ENCODE peak calls at places on chromosome 5, in six cellular contexts. One of them, this sample, is unnamed.

GRCh38 chr5:52783226-52783959 is 4.3 kb upstream of the ITGA1 start:
- DNase-seq in bronchial epithelial cell: peak; percentile 92
- DNase-seq in mammary epithelial cell: peak; percentile 78
- DNase-seq in Calu3: peak; percentile 49
- DNase-seq in ascending aorta: peak; percentile 26
- DNase-seq in AG09319: no peak
- DNase-seq in this sample: no peak

GRCh38 chr5:102988459-102988858 is 131.5 kb downstream of the GIN1 start:
- DNase-seq in bronchial epithelial cell: no peak
- DNase-seq in mammary epithelial cell: no peak
- DNase-seq in Calu3: no peak
- DNase-seq in ascending aorta: no peak
- DNase-seq in AG09319: no peak
- DNase-seq in this sample: no peak

GRCh38 chr5:54621048-54621447 is 103.5 kb downstream of the SNX18 start:
- DNase-seq in bronchial epithelial cell: peak; percentile 70
- DNase-seq in mammary epithelial cell: no peak
- DNase-seq in Calu3: peak; percentile 8
- DNase-seq in ascending aorta: no peak
- DNase-seq in AG09319: no peak
- DNase-seq in this sample: no peak

GRCh38 chr5:113345261-113345940 is 89.4 kb downstream of the TSSK1B start:
- DNase-seq in bronchial epithelial cell: peak; percentile 98
- DNase-seq in mammary epithelial cell: peak; percentile 98
- DNase-seq in Calu3: no peak
- DNase-seq in ascending aorta: no peak
- DNase-seq in AG09319: no peak
- DNase-seq in this sample: no peak

GRCh38 chr5:57166250-57166649 is 7.6 kb upstream of the GPBP1 start:
- DNase-seq in bronchial epithelial cell: peak; percentile 45
- DNase-seq in mammary epithelial cell: no peak
- DNase-seq in Calu3: no peak
- DNase-seq in ascending aorta: no peak
- DNase-seq in AG09319: no peak
- DNase-seq in this sample: no peak

GRCh38 chr5:88878976-88879375 is 4.0 kb downstream of the MEF2C start:
- DNase-seq in bronchial epithelial cell: peak; percentile 72
- DNase-seq in mammary epithelial cell: no peak
- DNase-seq in Calu3: no peak
- DNase-seq in ascending aorta: no peak
- DNase-seq in AG09319: no peak
- DNase-seq in this sample: no peak

GRCh38 chr5:149931992-149932436 is 12.6 kb downstream of the PDE6A start:
- DNase-seq in bronchial epithelial cell: no peak
- DNase-seq in mammary epithelial cell: no peak
- DNase-seq in Calu3: no peak
- DNase-seq in ascending aorta: no peak
- DNase-seq in AG09319: no peak
- DNase-seq in this sample: no peak

GRCh38 chr5:148786456-148786855 is 40.0 kb upstream of the ADRB2 start:
- DNase-seq in bronchial epithelial cell: peak; percentile 74
- DNase-seq in mammary epithelial cell: peak; percentile 32
- DNase-seq in Calu3: no peak
- DNase-seq in ascending aorta: no peak
- DNase-seq in AG09319: no peak
- DNase-seq in this sample: no peak

GRCh38 chr5:71873202-71873601 is 154.1 kb downstream of the CARTPT start:
- DNase-seq in bronchial epithelial cell: peak; percentile 81
- DNase-seq in mammary epithelial cell: peak; percentile 57
- DNase-seq in Calu3: no peak
- DNase-seq in ascending aorta: no peak
- DNase-seq in AG09319: no peak
- DNase-seq in this sample: no peak

GRCh38 chr5:87526131-87526530 is 113.4 kb upstream of the CCNH start:
- DNase-seq in bronchial epithelial cell: no peak
- DNase-seq in mammary epithelial cell: no peak
- DNase-seq in Calu3: no peak
- DNase-seq in ascending aorta: no peak
- DNase-seq in AG09319: no peak
- DNase-seq in this sample: no peak

GRCh38 chr5:72268753-72269410 is 51.2 kb downstream of the MRPS27 start:
- DNase-seq in bronchial epithelial cell: peak; percentile 67
- DNase-seq in mammary epithelial cell: peak; percentile 40
- DNase-seq in Calu3: peak; percentile 71
- DNase-seq in ascending aorta: no peak
- DNase-seq in AG09319: no peak
- DNase-seq in this sample: peak; percentile 66

GRCh38 chr5:73322453-73323076 is 126.0 kb downstream of the FOXD1 start:
- DNase-seq in bronchial epithelial cell: no peak
- DNase-seq in mammary epithelial cell: no peak
- DNase-seq in Calu3: no peak
- DNase-seq in ascending aorta: no peak
- DNase-seq in AG09319: no peak
- DNase-seq in this sample: no peak

GRCh38 chr5:89440670-89441069 is 557.7 kb upstream of the MEF2C start:
- DNase-seq in bronchial epithelial cell: no peak
- DNase-seq in mammary epithelial cell: no peak
- DNase-seq in Calu3: no peak
- DNase-seq in ascending aorta: no peak
- DNase-seq in AG09319: no peak
- DNase-seq in this sample: no peak

GRCh38 chr5:134139891-134140469 is 25.5 kb downstream of the TCF7 start:
- DNase-seq in bronchial epithelial cell: no peak
- DNase-seq in mammary epithelial cell: no peak
- DNase-seq in Calu3: no peak
- DNase-seq in ascending aorta: no peak
- DNase-seq in AG09319: no peak
- DNase-seq in this sample: no peak

GRCh38 chr5:131814990-131815389 is 18.2 kb upstream of the FNIP1 start:
- DNase-seq in bronchial epithelial cell: peak; percentile 89
- DNase-seq in mammary epithelial cell: peak; percentile 68
- DNase-seq in Calu3: peak; percentile 24
- DNase-seq in ascending aorta: no peak
- DNase-seq in AG09319: no peak
- DNase-seq in this sample: no peak

GRCh38 chr5:131277875-131278795 is 14.3 kb downstream of the CDC42SE2 start:
- DNase-seq in bronchial epithelial cell: peak; percentile 18
- DNase-seq in mammary epithelial cell: no peak
- DNase-seq in Calu3: no peak
- DNase-seq in ascending aorta: no peak
- DNase-seq in AG09319: no peak
- DNase-seq in this sample: no peak

GRCh38 chr5:80955082-80955481 is 5.1 kb upstream of the RASGRF2 start:
- DNase-seq in bronchial epithelial cell: no peak
- DNase-seq in mammary epithelial cell: no peak
- DNase-seq in Calu3: no peak
- DNase-seq in ascending aorta: no peak
- DNase-seq in AG09319: no peak
- DNase-seq in this sample: peak; percentile 14

GRCh38 chr5:5424736-5425135 is 2.3 kb downstream of the ICE1 start:
- DNase-seq in bronchial epithelial cell: no peak
- DNase-seq in mammary epithelial cell: no peak
- DNase-seq in Calu3: no peak
- DNase-seq in ascending aorta: no peak
- DNase-seq in AG09319: no peak
- DNase-seq in this sample: peak; percentile 75

GRCh38 chr5:137843676-137844284 is 23.9 kb upstream of the MYOT start:
- DNase-seq in bronchial epithelial cell: no peak
- DNase-seq in mammary epithelial cell: no peak
- DNase-seq in Calu3: no peak
- DNase-seq in ascending aorta: no peak
- DNase-seq in AG09319: no peak
- DNase-seq in this sample: no peak

GRCh38 chr5:139745121-139745799 is 50.3 kb upstream of the PSD2 start:
- DNase-seq in bronchial epithelial cell: peak; percentile 59
- DNase-seq in mammary epithelial cell: peak; percentile 48
- DNase-seq in Calu3: peak; percentile 57
- DNase-seq in ascending aorta: peak; percentile 80
- DNase-seq in AG09319: peak; percentile 36
- DNase-seq in this sample: peak; percentile 65

GRCh38 chr5:67355135-67355729 is 158.6 kb upstream of the CD180 start:
- DNase-seq in bronchial epithelial cell: no peak
- DNase-seq in mammary epithelial cell: no peak
- DNase-seq in Calu3: no peak
- DNase-seq in ascending aorta: no peak
- DNase-seq in AG09319: no peak
- DNase-seq in this sample: no peak

GRCh38 chr5:148776780-148777179 is 49.6 kb upstream of the ADRB2 start:
- DNase-seq in bronchial epithelial cell: peak; percentile 97
- DNase-seq in mammary epithelial cell: peak; percentile 95
- DNase-seq in Calu3: peak; percentile 88
- DNase-seq in ascending aorta: no peak
- DNase-seq in AG09319: peak; percentile 23
- DNase-seq in this sample: peak; percentile 46

GRCh38 chr5:1324719-1325190 is 20.1 kb downstream of the CLPTM1L start:
- DNase-seq in bronchial epithelial cell: no peak
- DNase-seq in mammary epithelial cell: no peak
- DNase-seq in Calu3: no peak
- DNase-seq in ascending aorta: no peak
- DNase-seq in AG09319: no peak
- DNase-seq in this sample: no peak

GRCh38 chr5:150517272-150518152 is 9.6 kb downstream of the NDST1 start:
- DNase-seq in bronchial epithelial cell: peak; percentile 85
- DNase-seq in mammary epithelial cell: peak; percentile 94
- DNase-seq in Calu3: peak; percentile 98
- DNase-seq in ascending aorta: no peak
- DNase-seq in AG09319: peak; percentile 66
- DNase-seq in this sample: no peak

GRCh38 chr5:131513780-131514179 is 121.2 kb downstream of the RAPGEF6 start:
- DNase-seq in bronchial epithelial cell: no peak
- DNase-seq in mammary epithelial cell: no peak
- DNase-seq in Calu3: no peak
- DNase-seq in ascending aorta: no peak
- DNase-seq in AG09319: no peak
- DNase-seq in this sample: peak; percentile 41

GRCh38 chr5:1127991-1128785 is 16.3 kb upstream of the SLC12A7 start:
- DNase-seq in bronchial epithelial cell: no peak
- DNase-seq in mammary epithelial cell: no peak
- DNase-seq in Calu3: no peak
- DNase-seq in ascending aorta: no peak
- DNase-seq in AG09319: no peak
- DNase-seq in this sample: no peak

GRCh38 chr5:9156282-9156681 is 389.6 kb downstream of the SEMA5A start:
- DNase-seq in bronchial epithelial cell: peak; percentile 64
- DNase-seq in mammary epithelial cell: peak; percentile 46
- DNase-seq in Calu3: peak; percentile 30
- DNase-seq in ascending aorta: no peak
- DNase-seq in AG09319: peak; percentile 29
- DNase-seq in this sample: peak; percentile 17

GRCh38 chr5:143262393-143263174 is 140.9 kb downstream of the NR3C1 start:
- DNase-seq in bronchial epithelial cell: peak; percentile 92
- DNase-seq in mammary epithelial cell: peak; percentile 91
- DNase-seq in Calu3: no peak
- DNase-seq in ascending aorta: no peak
- DNase-seq in AG09319: no peak
- DNase-seq in this sample: no peak

GRCh38 chr5:81188962-81189361 is 44.2 kb upstream of the CKMT2 start:
- DNase-seq in bronchial epithelial cell: no peak
- DNase-seq in mammary epithelial cell: no peak
- DNase-seq in Calu3: no peak
- DNase-seq in ascending aorta: no peak
- DNase-seq in AG09319: no peak
- DNase-seq in this sample: peak; percentile 21

GRCh38 chr5:171272996-171273970 is 35.8 kb upstream of the TLX3 start:
- DNase-seq in bronchial epithelial cell: peak; percentile 41
- DNase-seq in mammary epithelial cell: peak; percentile 21
- DNase-seq in Calu3: peak; percentile 36
- DNase-seq in ascending aorta: no peak
- DNase-seq in AG09319: no peak
- DNase-seq in this sample: peak; percentile 38
- TF ChIP-seq CTCF in bronchial epithelial cell: peak; percentile 48
- TF ChIP-seq CTCF in mammary epithelial cell: peak; percentile 47
- TF ChIP-seq CTCF in Calu3: peak; percentile 49
- TF ChIP-seq CTCF in ascending aorta: no peak
- TF ChIP-seq CTCF in AG09319: peak; percentile 34
- TF ChIP-seq CTCF in this sample: no peak

GRCh38 chr5:78361226-78361993 is 993 bp downstream of the SCAMP1 start:
- DNase-seq in bronchial epithelial cell: peak; percentile 69
- DNase-seq in mammary epithelial cell: peak; percentile 78
- DNase-seq in Calu3: peak; percentile 35
- DNase-seq in ascending aorta: no peak
- DNase-seq in AG09319: peak; percentile 5
- DNase-seq in this sample: no peak
- TF ChIP-seq CTCF in bronchial epithelial cell: peak; percentile 12
- TF ChIP-seq CTCF in mammary epithelial cell: peak; percentile 31
- TF ChIP-seq CTCF in Calu3: peak; percentile 15
- TF ChIP-seq CTCF in ascending aorta: peak; percentile 19
- TF ChIP-seq CTCF in AG09319: peak; percentile 25
- TF ChIP-seq CTCF in this sample: peak; percentile 17

GRCh38 chr5:178113141-178113787 is at the start of gene N4BP3:
- DNase-seq in bronchial epithelial cell: peak; percentile 61
- DNase-seq in mammary epithelial cell: peak; percentile 82
- DNase-seq in Calu3: peak; percentile 93
- DNase-seq in ascending aorta: no peak
- DNase-seq in AG09319: no peak
- DNase-seq in this sample: peak; percentile 88
- TF ChIP-seq CTCF in bronchial epithelial cell: no peak
- TF ChIP-seq CTCF in mammary epithelial cell: no peak
- TF ChIP-seq CTCF in Calu3: no peak
- TF ChIP-seq CTCF in ascending aorta: no peak
- TF ChIP-seq CTCF in AG09319: no peak
- TF ChIP-seq CTCF in this sample: no peak

GRCh38 chr5:64100203-64100602 is 65.4 kb upstream of the RNF180 start:
- DNase-seq in bronchial epithelial cell: no peak
- DNase-seq in mammary epithelial cell: no peak
- DNase-seq in Calu3: no peak
- DNase-seq in ascending aorta: no peak
- DNase-seq in AG09319: no peak
- DNase-seq in this sample: no peak
- TF ChIP-seq CTCF in bronchial epithelial cell: no peak
- TF ChIP-seq CTCF in mammary epithelial cell: no peak
- TF ChIP-seq CTCF in Calu3: no peak
- TF ChIP-seq CTCF in ascending aorta: no peak
- TF ChIP-seq CTCF in AG09319: no peak
- TF ChIP-seq CTCF in this sample: no peak

This sample was measured in activated CD8-positive, alpha-beta T cell treated with anti-CD3 and anti-CD28 coated beads for 36 hours.